ENCODE peak calls at places on chromosomes 7 and 10, in five cellular contexts. S is HCT116, Q is GM10248, K is cardiac muscle cell, R is OCI-LY7. O is an unnamed sample.

GRCh38 chr10:59382831-59383295 is 20.5 kb upstream of the FAM13C start:
- DNase-seq in S (no peak), K (no peak), Q (no peak), R (no peak), O (no peak)

GRCh38 chr7:13099197-13099795 is 411.9 kb downstream of the ARL4A start:
- DNase-seq in Q (no peak), K (no peak), S (no peak), R (no peak), O (no peak)

GRCh38 chr10:35300063-35300699 is 36.1 kb upstream of the CCNY start:
- DNase-seq in Q (peak), K (no peak), S (peak), R (no peak), O (no peak)

GRCh38 chr10:69004821-69005220 is 16.2 kb downstream of the KIFBP start:
- DNase-seq in R (peak), S (peak), Q (peak), K (no peak), O (no peak)

GRCh38 chr10:3734111-3734510 is 50.9 kb downstream of the KLF6 start:
- DNase-seq in K (no peak), R (no peak), Q (no peak), S (no peak), O (no peak)

GRCh38 chr10:24889636-24890035 is 62.8 kb downstream of the PRTFDC1 start:
- DNase-seq in R (no peak), S (no peak), Q (no peak), K (no peak), O (no peak)

GRCh38 chr10:132904169-132904813 is 38.1 kb downstream of the CFAP46 start:
- DNase-seq in K (peak), S (peak), R (peak), Q (peak), O (peak)

GRCh38 chr7:42278360-42278759 is 41.4 kb upstream of the GLI3 start:
- DNase-seq in S (no peak), R (no peak), K (no peak), Q (no peak), O (no peak)

GRCh38 chr10:88565072-88565471 is 18.0 kb downstream of the RNLS start:
- DNase-seq in K (peak), R (peak), Q (peak), S (peak), O (no peak)

GRCh38 chr10:124066744-124067714 is 26.4 kb downstream of the CHST15 start:
- DNase-seq in Q (no peak), K (peak), S (no peak), R (peak), O (no peak)

GRCh38 chr7:97801108-97801507 is 69.2 kb downstream of the TAC1 start:
- DNase-seq in Q (no peak), K (no peak), R (no peak), S (no peak), O (no peak)

GRCh38 chr7:27611043-27611442 is 51.6 kb downstream of the HIBADH start:
- DNase-seq in Q (no peak), S (no peak), K (no peak), R (no peak), O (no peak)

GRCh38 chr10:88386878-88387773 is 196.0 kb downstream of the RNLS start:
- DNase-seq in S (peak), R (peak), Q (peak), K (peak), O (peak)

GRCh38 chr7:74498996-74499834 is 45.5 kb downstream of the GTF2IRD1 start:
- DNase-seq in Q (no peak), S (no peak), K (no peak), R (no peak), O (no peak)

GRCh38 chr10:29142516-29143314 is 146.2 kb upstream of the LYZL1 start:
- DNase-seq in K (peak), R (no peak), S (no peak), Q (no peak), O (no peak)

GRCh38 chr10:110802551-110803238 is 69.0 kb upstream of the PDCD4 start:
- DNase-seq in Q (peak), R (peak), S (no peak), K (no peak), O (no peak)

GRCh38 chr10:29807407-29807806 is 172.6 kb upstream of the SVIL start:
- DNase-seq in Q (no peak), R (no peak), K (no peak), S (no peak), O (no peak)

GRCh38 chr7:79636849-79637248 is 183.4 kb upstream of the MAGI2 start:
- DNase-seq in Q (no peak), S (no peak), R (no peak), K (no peak), O (no peak)

GRCh38 chr7:64905547-64905946 is 2.5 kb downstream of the ZNF273 start:
- DNase-seq in K (no peak), Q (no peak), S (no peak), R (peak), O (no peak)

GRCh38 chr7:141145630-141145982 is 71.7 kb downstream of the TMEM178B start:
- DNase-seq in K (no peak), R (no peak), Q (no peak), S (no peak), O (no peak)

GRCh38 chr7:126809188-126809587 is 443.6 kb downstream of the GRM8 start:
- DNase-seq in S (no peak), R (no peak), Q (no peak), K (no peak), O (no peak)

GRCh38 chr10:3782099-3782455 is 2.9 kb downstream of the KLF6 start:
- DNase-seq in Q (no peak), R (no peak), S (no peak), K (no peak), O (no peak)

GRCh38 chr10:93376372-93377296 is 105.5 kb downstream of the MYOF start:
- DNase-seq in R (peak), S (peak), K (peak), Q (peak), O (peak)

GRCh38 chr10:51649064-51649463 is 50.3 kb downstream of the CSTF2T start:
- DNase-seq in Q (no peak), R (no peak), S (no peak), K (no peak), O (no peak)

GRCh38 chr7:142177869-142178268 is 66.4 kb downstream of the MGAM2 start:
- DNase-seq in Q (no peak), K (no peak), R (no peak), S (no peak), O (no peak)

GRCh38 chr10:27643296-27643695 is 102.3 kb downstream of the MKX start:
- DNase-seq in K (no peak), Q (no peak), S (no peak), R (no peak), O (no peak)

GRCh38 chr10:67861750-67862460 is 22.6 kb upstream of the SIRT1 start:
- DNase-seq in K (no peak), Q (no peak), S (no peak), R (no peak), O (no peak)

GRCh38 chr10:12333382-12334185 is 15.8 kb upstream of the CAMK1D start:
- DNase-seq in Q (peak), K (no peak), S (peak), R (no peak), O (no peak)

GRCh38 chr10:71582019-71582418 is 137.6 kb downstream of the C10orf105 start:
- DNase-seq in S (no peak), Q (no peak), R (no peak), K (peak), O (peak)

GRCh38 chr7:135509589-135509838 is 388 bp downstream of the CNOT4 start:
- DNase-seq in K (no peak), S (no peak), Q (no peak), R (no peak), O (no peak)

GRCh38 chr7:144834516-144835165 is 1.2 kb downstream of the TPK1 start:
- DNase-seq in S (no peak), K (no peak), Q (peak), R (peak), O (no peak)

GRCh38 chr7:117793496-117793895 is 79.7 kb downstream of the CTTNBP2 start:
- DNase-seq in S (no peak), R (no peak), Q (no peak), K (no peak), O (no peak)

GRCh38 chr7:151867912-151868804 is 8.8 kb downstream of the PRKAG2 start:
- DNase-seq in R (no peak), K (no peak), Q (no peak), S (no peak), O (no peak)

GRCh38 chr7:83672157-83672556 is 23.2 kb upstream of the SEMA3E start:
- DNase-seq in K (no peak), R (no peak), Q (no peak), S (no peak), O (no peak)

GRCh38 chr7:52080493-52080892 is 763.9 kb upstream of the COBL start:
- DNase-seq in K (no peak), Q (no peak), S (no peak), R (no peak), O (no peak)

GRCh38 chr7:30225863-30226361 is 58.5 kb upstream of the ZNRF2 start:
- DNase-seq in S (peak), R (peak), K (peak), Q (peak), O (no peak)

GRCh38 chr10:97596101-97597055 is 6.9 kb downstream of the C10orf62 start:
- DNase-seq in S (peak), Q (no peak), R (no peak), K (no peak), O (no peak)

GRCh38 chr7:76512941-76513816 is 2.8 kb downstream of the UPK3B start:
- DNase-seq in R (no peak), Q (no peak), S (peak), K (peak), O (peak)

GRCh38 chr10:102159051-102159597 is 6.9 kb downstream of the NOLC1 start:
- DNase-seq in R (no peak), Q (no peak), K (no peak), S (no peak), O (no peak)

GRCh38 chr7:123067814-123068213 is 72.3 kb upstream of the TAS2R16 start:
- DNase-seq in Q (no peak), R (no peak), K (no peak), S (no peak), O (no peak)

GRCh38 chr7:123075838-123076462 is 80.5 kb upstream of the TAS2R16 start:
- DNase-seq in S (no peak), R (no peak), K (no peak), Q (no peak), O (no peak)

GRCh38 chr7:123070702-123071286 is 75.3 kb upstream of the TAS2R16 start:
- DNase-seq in Q (peak), R (peak), K (peak), S (peak), O (peak)
- TF ChIP-seq CTCF in Q (peak), R (peak), K (peak), S (peak), O (peak)

DNA sequence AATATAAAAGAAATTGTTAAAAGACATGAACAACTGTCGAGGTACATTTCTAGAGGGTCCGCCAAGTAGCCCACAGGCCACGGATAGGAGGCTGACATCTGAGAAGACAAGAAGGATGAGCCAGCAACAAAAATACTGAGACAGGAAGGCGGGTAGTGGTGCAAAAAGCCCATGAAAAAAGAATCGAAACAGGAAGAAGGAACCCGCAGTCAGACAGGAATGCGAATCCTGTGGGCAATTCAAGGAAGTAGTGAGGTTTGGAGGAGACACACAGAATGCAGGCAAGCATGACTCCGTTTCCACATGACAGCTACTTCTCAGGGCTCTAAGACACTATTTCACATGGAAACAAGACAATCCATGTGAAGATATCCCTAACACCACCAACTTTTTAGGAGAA is 125.2 kb downstream of the DOCK4 start:
- DNase-seq in R (peak), K (no peak), S (no peak), Q (no peak), O (no peak)
- TF ChIP-seq CTCF in R (no peak), K (no peak), S (no peak), Q (no peak), O (no peak)

GRCh38 chr7:9324513-9324912 is 891.1 kb downstream of the NXPH1 start:
- DNase-seq in S (no peak), K (no peak), Q (no peak), R (no peak), O (no peak)
- TF ChIP-seq CTCF in S (no peak), K (no peak), Q (no peak), R (no peak), O (no peak)

DNA sequence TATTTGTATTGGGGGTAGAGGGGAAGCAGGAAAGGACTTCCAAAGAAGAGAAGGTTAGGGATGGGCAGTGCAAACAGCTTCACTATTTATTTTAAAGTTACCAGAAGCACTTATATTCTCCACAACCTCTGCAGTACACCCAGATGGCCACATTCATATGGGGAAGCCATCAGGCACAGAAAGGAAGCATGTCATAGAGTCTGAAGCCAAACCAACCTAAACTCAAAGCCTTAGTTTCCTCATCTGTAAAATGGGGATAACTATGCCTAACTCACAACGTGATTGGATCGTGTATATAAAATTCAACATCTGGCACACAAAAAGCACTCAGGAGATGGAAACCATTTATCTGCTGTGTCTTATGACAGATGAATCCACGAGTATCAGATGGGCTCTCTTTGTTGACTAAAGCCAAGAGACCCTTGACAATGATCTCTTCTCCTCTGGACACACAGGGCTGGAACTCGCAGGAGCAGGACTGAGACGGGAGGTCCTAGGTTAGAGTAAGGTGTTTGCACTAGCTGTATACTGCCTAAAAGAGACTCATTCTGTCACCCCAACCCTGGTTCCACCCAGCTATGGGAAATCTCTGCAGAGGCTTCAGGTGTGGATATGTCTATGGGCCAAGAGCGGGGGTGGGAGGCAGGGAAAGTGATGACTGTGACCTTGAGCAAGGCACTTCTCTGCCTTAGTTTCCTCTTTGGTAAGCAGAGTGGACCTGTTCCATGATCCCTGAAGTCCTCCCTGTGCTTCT is 1.8 kb downstream of the KIAA1549 start:
- DNase-seq in S (peak), Q (no peak), R (no peak), K (no peak), O (no peak)
- TF ChIP-seq CTCF in S (no peak), Q (no peak), R (no peak), K (no peak), O (peak)

GRCh38 chr7:24591152-24591551 is 17.9 kb downstream of the PALS2 start:
- DNase-seq in Q (no peak), S (no peak), K (no peak), R (no peak), O (no peak)

GRCh38 chr7:24582171-24582570 is 8.9 kb downstream of the PALS2 start:
- DNase-seq in S (no peak), Q (no peak), R (no peak), K (no peak), O (no peak)

DNA sequence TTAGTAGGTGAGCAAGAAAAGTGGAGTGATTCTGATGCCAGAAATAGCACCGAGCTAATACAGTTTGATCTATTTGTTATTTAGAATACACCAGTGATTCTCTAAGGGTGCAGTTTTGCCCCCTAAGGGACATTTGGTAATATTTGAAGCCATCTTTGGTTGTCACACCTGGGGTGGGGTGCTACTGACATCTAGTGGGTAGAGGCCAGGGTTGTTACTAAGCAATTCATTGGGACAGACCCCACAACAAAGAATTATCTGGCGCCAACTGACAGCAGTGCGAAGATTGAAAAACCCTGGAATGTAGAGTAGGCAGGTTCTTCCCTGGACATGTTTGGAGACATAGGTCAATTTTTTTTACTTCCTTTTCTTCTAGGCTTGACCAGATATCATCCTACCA is 14.6 kb downstream of the PALS2 start:
- DNase-seq in R (peak), Q (no peak), K (peak), S (no peak), O (no peak)
- TF ChIP-seq CTCF in R (peak), Q (peak), K (peak), S (peak), O (peak)

GRCh38 chr10:128804411-128804810 is 662.6 kb upstream of the MGMT start:
- DNase-seq in K (no peak), Q (no peak), R (no peak), S (no peak), O (no peak)

GRCh38 chr10:128808921-128809440 is 658.1 kb upstream of the MGMT start:
- DNase-seq in K (no peak), R (no peak), Q (no peak), S (no peak), O (no peak)

GRCh38 chr10:128802062-128802461 is 665.0 kb upstream of the MGMT start:
- DNase-seq in K (no peak), S (no peak), R (no peak), Q (no peak), O (no peak)

DNA sequence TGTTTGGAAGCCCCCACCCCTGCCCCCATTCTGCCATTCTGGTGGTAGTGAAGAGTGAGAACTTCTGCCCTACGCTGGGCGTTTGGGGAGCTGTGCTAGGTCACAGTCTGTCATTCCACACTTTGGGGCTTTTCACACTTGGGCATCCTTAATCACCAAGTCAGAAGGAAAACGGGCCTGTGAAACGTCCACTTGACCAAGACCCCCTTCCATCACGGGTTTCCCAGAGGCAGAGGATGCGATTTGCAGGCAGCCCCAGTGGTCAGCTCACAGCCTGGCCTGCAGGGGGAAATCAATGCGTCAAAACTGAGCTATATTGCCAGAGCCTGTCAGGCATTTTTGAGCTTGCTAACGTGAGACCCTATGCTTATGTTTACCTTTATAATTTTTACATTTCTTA is 663.3 kb upstream of the MGMT start:
- DNase-seq in K (no peak), R (no peak), Q (no peak), S (no peak), O (no peak)
- TF ChIP-seq CTCF in K (no peak), R (no peak), Q (no peak), S (no peak), O (no peak)

GRCh38 chr10:127349737-127350136 is 153.3 kb upstream of the INSYN2A start:
- DNase-seq in R (no peak), Q (no peak), S (no peak), K (peak), O (no peak)

GRCh38 chr10:127345231-127345965 is 149.0 kb upstream of the INSYN2A start:
- DNase-seq in S (no peak), Q (no peak), K (no peak), R (no peak), O (no peak)

GRCh38 chr10:127344346-127344745 is 148.0 kb upstream of the INSYN2A start:
- DNase-seq in S (no peak), Q (no peak), R (no peak), K (no peak), O (no peak)

GRCh38 chr10:127346604-127347003 is 150.2 kb upstream of the INSYN2A start:
- DNase-seq in K (peak), S (no peak), Q (peak), R (no peak), O (no peak)

DNA sequence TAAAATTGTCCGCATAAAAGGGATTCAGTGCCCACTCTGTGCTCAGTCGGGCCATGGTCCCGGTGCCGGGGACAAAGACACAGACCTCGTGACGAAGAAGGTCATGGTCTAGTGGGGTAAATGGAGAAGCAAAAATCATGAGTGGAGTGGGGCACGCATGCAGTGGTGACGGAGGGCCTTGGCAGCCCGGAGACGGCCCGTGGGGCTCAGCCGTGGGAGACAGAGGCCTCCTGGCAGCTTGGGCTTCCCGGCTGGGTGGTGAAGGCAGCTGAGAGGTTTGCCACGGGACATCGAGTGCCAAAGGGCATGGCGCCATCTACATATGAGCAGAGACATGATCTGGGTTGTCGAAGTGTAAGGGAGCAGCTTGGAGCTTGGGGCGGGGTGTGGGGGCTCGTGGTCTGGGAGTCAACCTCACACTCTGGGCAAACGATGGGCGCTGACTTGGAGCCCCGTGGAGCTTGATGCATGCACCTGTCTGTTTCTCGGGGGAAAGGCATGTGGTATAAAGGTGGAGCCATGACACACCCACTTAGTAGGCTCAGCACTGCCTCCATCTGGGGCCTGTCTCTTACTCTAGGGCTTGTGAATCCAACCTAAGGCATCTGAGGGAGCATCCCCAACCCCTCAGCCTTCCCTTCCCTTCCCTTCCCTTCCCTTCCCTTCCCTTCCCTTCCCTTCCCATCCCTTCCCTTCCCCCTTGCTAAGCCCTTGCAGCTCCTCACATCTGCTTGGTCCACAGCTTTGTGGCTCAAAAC is 151.0 kb upstream of the INSYN2A start:
- DNase-seq in Q (no peak), R (no peak), S (no peak), K (no peak), O (no peak)
- TF ChIP-seq CTCF in Q (no peak), R (no peak), S (no peak), K (no peak), O (no peak)